ENCODE peak calls at places on chromosome 17, in six cellular contexts. F is osteoblast, P is hippocampal formation, L is GM23338, H is fibroblast of lung, V is Right ventricle myocardium superior. B is an unnamed sample.

GRCh38 chr17:77356109-77356689 is 215.4 kb downstream of the SEC14L1 start:
- DNase-seq in F (peak), P (no peak), L (no peak), H (no peak), V (no peak), B (no peak)

GRCh38 chr17:72700226-72700625 is 392.3 kb downstream of the SLC39A11 start:
- DNase-seq in F (no peak), P (no peak), L (no peak), H (no peak), V (no peak), B (no peak)

GRCh38 chr17:40035162-40035559 is 19.0 kb downstream of the MED24 start:
- DNase-seq in F (peak), P (no peak), L (peak), H (peak), V (no peak), B (no peak)

GRCh38 chr17:78722101-78722761 is 59.8 kb downstream of the CYTH1 start:
- DNase-seq in F (no peak), P (peak), L (peak), H (no peak), V (peak), B (no peak)

GRCh38 chr17:2700031-2700490 is 11.5 kb downstream of the CLUH start:
- DNase-seq in F (peak), P (no peak), L (no peak), H (no peak), V (peak), B (no peak)

GRCh38 chr17:71472809-71473789 is 647.7 kb upstream of the SOX9 start:
- DNase-seq in F (peak), P (no peak), L (peak), H (peak), V (no peak), B (peak)

GRCh38 chr17:48045270-48046001 is 2.7 kb upstream of the NFE2L1 start:
- DNase-seq in F (peak), P (no peak), L (no peak), H (peak), V (no peak), B (no peak)

GRCh38 chr17:50534222-50534978 is 1.9 kb downstream of the EPN3 start:
- DNase-seq in F (peak), P (no peak), L (peak), H (peak), V (no peak), B (no peak)

GRCh38 chr17:33137411-33137810 is 145.8 kb downstream of the SPACA3 start:
- DNase-seq in F (no peak), P (no peak), L (no peak), H (peak), V (no peak), B (no peak)

GRCh38 chr17:2691069-2691871 is 20.3 kb downstream of the CLUH start:
- DNase-seq in F (peak), P (no peak), L (no peak), H (no peak), V (no peak), B (no peak)

GRCh38 chr17:57938061-57938502 is 17.1 kb downstream of the CUEDC1 start:
- DNase-seq in F (peak), P (no peak), L (no peak), H (no peak), V (no peak), B (no peak)

GRCh38 chr17:71107136-71107535 is 937.8 kb downstream of the KCNJ2 start:
- DNase-seq in F (no peak), P (no peak), L (no peak), H (no peak), V (no peak), B (no peak)

GRCh38 chr17:7548585-7549400 is at the start of gene TNFSF12:
- DNase-seq in F (peak), P (peak), L (peak), H (peak), V (peak), B (no peak)

GRCh38 chr17:9290226-9290613 is 268.9 kb downstream of the NTN1 start:
- DNase-seq in F (no peak), P (no peak), L (no peak), H (no peak), V (no peak), B (no peak)

GRCh38 chr17:14747576-14747940 is 446.7 kb downstream of the HS3ST3B1 start:
- DNase-seq in F (no peak), P (no peak), L (no peak), H (no peak), V (no peak), B (no peak)